ENCODE peak calls at places on chromosomes 16 and 17, in ten cellular contexts. One of them, this sample, is unnamed.

GRCh38 chr17:40432864-40433528 is 10.3 kb upstream of the IGFBP4 start:
- DNase-seq in AML-193: no peak
- DNase-seq in hippocampal formation: no peak
- DNase-seq in activated CD8-positive, alpha-beta T cell treated with anti-CD3 and anti-CD28 coated beads, Interleukin-2, amount 10 ng/mL, durations not matched to agents 7 days and 5 days: no peak
- DNase-seq in SW480: no peak
- DNase-seq in T-cell: no peak
- DNase-seq in IMR-90: peak
- DNase-seq in anterior cingulate cortex: no peak
- DNase-seq in endothelial cell: no peak
- DNase-seq in stimulated activated CD4-positive, alpha-beta T cell treated with anti-CD3 and anti-CD28 coated beads, Interleukin-4, amount 100 ng/mL, for 48 hours: no peak
- DNase-seq in this sample: no peak

GRCh38 chr17:35257080-35257701 is 14.3 kb downstream of the SLFN5 start:
- DNase-seq in AML-193: no peak
- DNase-seq in hippocampal formation: no peak
- DNase-seq in activated CD8-positive, alpha-beta T cell treated with anti-CD3 and anti-CD28 coated beads, Interleukin-2, amount 10 ng/mL, durations not matched to agents 7 days and 5 days: no peak
- DNase-seq in SW480: peak
- DNase-seq in T-cell: no peak
- DNase-seq in IMR-90: peak
- DNase-seq in anterior cingulate cortex: no peak
- DNase-seq in endothelial cell: no peak
- DNase-seq in stimulated activated CD4-positive, alpha-beta T cell treated with anti-CD3 and anti-CD28 coated beads, Interleukin-4, amount 100 ng/mL, for 48 hours: no peak
- DNase-seq in this sample: no peak

GRCh38 chr17:49362723-49363117 is 670 bp upstream of the ZNF652 start:
- DNase-seq in AML-193: no peak
- DNase-seq in hippocampal formation: no peak
- DNase-seq in activated CD8-positive, alpha-beta T cell treated with anti-CD3 and anti-CD28 coated beads, Interleukin-2, amount 10 ng/mL, durations not matched to agents 7 days and 5 days: no peak
- DNase-seq in SW480: no peak
- DNase-seq in T-cell: no peak
- DNase-seq in IMR-90: no peak
- DNase-seq in anterior cingulate cortex: no peak
- DNase-seq in endothelial cell: no peak
- DNase-seq in stimulated activated CD4-positive, alpha-beta T cell treated with anti-CD3 and anti-CD28 coated beads, Interleukin-4, amount 100 ng/mL, for 48 hours: no peak
- DNase-seq in this sample: peak

GRCh38 chr17:14813649-14814048 is 451.5 kb downstream of the PMP22 start:
- DNase-seq in AML-193: no peak
- DNase-seq in hippocampal formation: no peak
- DNase-seq in activated CD8-positive, alpha-beta T cell treated with anti-CD3 and anti-CD28 coated beads, Interleukin-2, amount 10 ng/mL, durations not matched to agents 7 days and 5 days: peak
- DNase-seq in SW480: peak
- DNase-seq in T-cell: peak
- DNase-seq in IMR-90: no peak
- DNase-seq in anterior cingulate cortex: no peak
- DNase-seq in endothelial cell: peak
- DNase-seq in stimulated activated CD4-positive, alpha-beta T cell treated with anti-CD3 and anti-CD28 coated beads, Interleukin-4, amount 100 ng/mL, for 48 hours: no peak
- DNase-seq in this sample: peak

GRCh38 chr16:75818491-75818890 is 92.2 kb upstream of the CPHXL start:
- DNase-seq in AML-193: no peak
- DNase-seq in hippocampal formation: no peak
- DNase-seq in activated CD8-positive, alpha-beta T cell treated with anti-CD3 and anti-CD28 coated beads, Interleukin-2, amount 10 ng/mL, durations not matched to agents 7 days and 5 days: no peak
- DNase-seq in SW480: no peak
- DNase-seq in T-cell: no peak
- DNase-seq in IMR-90: no peak
- DNase-seq in anterior cingulate cortex: no peak
- DNase-seq in endothelial cell: no peak
- DNase-seq in stimulated activated CD4-positive, alpha-beta T cell treated with anti-CD3 and anti-CD28 coated beads, Interleukin-4, amount 100 ng/mL, for 48 hours: no peak
- DNase-seq in this sample: no peak

GRCh38 chr17:74351552-74352210 is 10.0 kb downstream of the BTBD17 start:
- DNase-seq in AML-193: no peak
- DNase-seq in hippocampal formation: no peak
- DNase-seq in activated CD8-positive, alpha-beta T cell treated with anti-CD3 and anti-CD28 coated beads, Interleukin-2, amount 10 ng/mL, durations not matched to agents 7 days and 5 days: no peak
- DNase-seq in SW480: no peak
- DNase-seq in T-cell: no peak
- DNase-seq in IMR-90: no peak
- DNase-seq in anterior cingulate cortex: no peak
- DNase-seq in endothelial cell: peak
- DNase-seq in stimulated activated CD4-positive, alpha-beta T cell treated with anti-CD3 and anti-CD28 coated beads, Interleukin-4, amount 100 ng/mL, for 48 hours: no peak
- DNase-seq in this sample: no peak

GRCh38 chr16:2852003-2852730 is 5.8 kb downstream of the PRSS22 start:
- DNase-seq in AML-193: no peak
- DNase-seq in hippocampal formation: no peak
- DNase-seq in activated CD8-positive, alpha-beta T cell treated with anti-CD3 and anti-CD28 coated beads, Interleukin-2, amount 10 ng/mL, durations not matched to agents 7 days and 5 days: no peak
- DNase-seq in SW480: no peak
- DNase-seq in T-cell: no peak
- DNase-seq in IMR-90: no peak
- DNase-seq in anterior cingulate cortex: no peak
- DNase-seq in endothelial cell: no peak
- DNase-seq in stimulated activated CD4-positive, alpha-beta T cell treated with anti-CD3 and anti-CD28 coated beads, Interleukin-4, amount 100 ng/mL, for 48 hours: no peak
- DNase-seq in this sample: no peak

GRCh38 chr17:78365561-78366108 is 5.8 kb upstream of the SOCS3 start:
- DNase-seq in AML-193: no peak
- DNase-seq in hippocampal formation: no peak
- DNase-seq in activated CD8-positive, alpha-beta T cell treated with anti-CD3 and anti-CD28 coated beads, Interleukin-2, amount 10 ng/mL, durations not matched to agents 7 days and 5 days: no peak
- DNase-seq in SW480: peak
- DNase-seq in T-cell: no peak
- DNase-seq in IMR-90: no peak
- DNase-seq in anterior cingulate cortex: no peak
- DNase-seq in endothelial cell: peak
- DNase-seq in stimulated activated CD4-positive, alpha-beta T cell treated with anti-CD3 and anti-CD28 coated beads, Interleukin-4, amount 100 ng/mL, for 48 hours: no peak
- DNase-seq in this sample: no peak

GRCh38 chr16:3143598-3144330 is 8.9 kb downstream of the ZNF213 start:
- DNase-seq in AML-193: no peak
- DNase-seq in hippocampal formation: no peak
- DNase-seq in activated CD8-positive, alpha-beta T cell treated with anti-CD3 and anti-CD28 coated beads, Interleukin-2, amount 10 ng/mL, durations not matched to agents 7 days and 5 days: no peak
- DNase-seq in SW480: no peak
- DNase-seq in T-cell: no peak
- DNase-seq in IMR-90: no peak
- DNase-seq in anterior cingulate cortex: no peak
- DNase-seq in endothelial cell: no peak
- DNase-seq in stimulated activated CD4-positive, alpha-beta T cell treated with anti-CD3 and anti-CD28 coated beads, Interleukin-4, amount 100 ng/mL, for 48 hours: no peak
- DNase-seq in this sample: peak

GRCh38 chr17:69654981-69655581 is 240.6 kb downstream of the MAP2K6 start:
- DNase-seq in AML-193: no peak
- DNase-seq in hippocampal formation: no peak
- DNase-seq in activated CD8-positive, alpha-beta T cell treated with anti-CD3 and anti-CD28 coated beads, Interleukin-2, amount 10 ng/mL, durations not matched to agents 7 days and 5 days: no peak
- DNase-seq in SW480: peak
- DNase-seq in T-cell: no peak
- DNase-seq in IMR-90: peak
- DNase-seq in anterior cingulate cortex: no peak
- DNase-seq in endothelial cell: no peak
- DNase-seq in stimulated activated CD4-positive, alpha-beta T cell treated with anti-CD3 and anti-CD28 coated beads, Interleukin-4, amount 100 ng/mL, for 48 hours: no peak
- DNase-seq in this sample: no peak

GRCh38 chr17:77501751-77502625 is 361.2 kb downstream of the SEC14L1 start:
- DNase-seq in AML-193: no peak
- DNase-seq in hippocampal formation: no peak
- DNase-seq in activated CD8-positive, alpha-beta T cell treated with anti-CD3 and anti-CD28 coated beads, Interleukin-2, amount 10 ng/mL, durations not matched to agents 7 days and 5 days: no peak
- DNase-seq in SW480: no peak
- DNase-seq in T-cell: no peak
- DNase-seq in IMR-90: no peak
- DNase-seq in anterior cingulate cortex: no peak
- DNase-seq in endothelial cell: no peak
- DNase-seq in stimulated activated CD4-positive, alpha-beta T cell treated with anti-CD3 and anti-CD28 coated beads, Interleukin-4, amount 100 ng/mL, for 48 hours: no peak
- DNase-seq in this sample: no peak

GRCh38 chr16:48413291-48413690 is 28.1 kb upstream of the SIAH1 start:
- DNase-seq in AML-193: no peak
- DNase-seq in hippocampal formation: no peak
- DNase-seq in activated CD8-positive, alpha-beta T cell treated with anti-CD3 and anti-CD28 coated beads, Interleukin-2, amount 10 ng/mL, durations not matched to agents 7 days and 5 days: no peak
- DNase-seq in SW480: no peak
- DNase-seq in T-cell: no peak
- DNase-seq in IMR-90: no peak
- DNase-seq in anterior cingulate cortex: no peak
- DNase-seq in endothelial cell: no peak
- DNase-seq in stimulated activated CD4-positive, alpha-beta T cell treated with anti-CD3 and anti-CD28 coated beads, Interleukin-4, amount 100 ng/mL, for 48 hours: no peak
- DNase-seq in this sample: no peak

GRCh38 chr17:51322390-51323029 is 62.2 kb downstream of the UTP18 start:
- DNase-seq in AML-193: peak
- DNase-seq in hippocampal formation: peak
- DNase-seq in activated CD8-positive, alpha-beta T cell treated with anti-CD3 and anti-CD28 coated beads, Interleukin-2, amount 10 ng/mL, durations not matched to agents 7 days and 5 days: no peak
- DNase-seq in SW480: peak
- DNase-seq in T-cell: no peak
- DNase-seq in IMR-90: peak
- DNase-seq in anterior cingulate cortex: no peak
- DNase-seq in endothelial cell: no peak
- DNase-seq in stimulated activated CD4-positive, alpha-beta T cell treated with anti-CD3 and anti-CD28 coated beads, Interleukin-4, amount 100 ng/mL, for 48 hours: no peak
- DNase-seq in this sample: peak

GRCh38 chr16:11674818-11675560 is 6.7 kb downstream of the SNN start:
- DNase-seq in AML-193: no peak
- DNase-seq in hippocampal formation: no peak
- DNase-seq in activated CD8-positive, alpha-beta T cell treated with anti-CD3 and anti-CD28 coated beads, Interleukin-2, amount 10 ng/mL, durations not matched to agents 7 days and 5 days: no peak
- DNase-seq in SW480: no peak
- DNase-seq in T-cell: no peak
- DNase-seq in IMR-90: peak
- DNase-seq in anterior cingulate cortex: no peak
- DNase-seq in endothelial cell: no peak
- DNase-seq in stimulated activated CD4-positive, alpha-beta T cell treated with anti-CD3 and anti-CD28 coated beads, Interleukin-4, amount 100 ng/mL, for 48 hours: no peak
- DNase-seq in this sample: no peak

GRCh38 chr17:31902693-31903092 is 1.2 kb upstream of the UTP6 start:
- DNase-seq in AML-193: no peak
- DNase-seq in hippocampal formation: no peak
- DNase-seq in activated CD8-positive, alpha-beta T cell treated with anti-CD3 and anti-CD28 coated beads, Interleukin-2, amount 10 ng/mL, durations not matched to agents 7 days and 5 days: no peak
- DNase-seq in SW480: no peak
- DNase-seq in T-cell: no peak
- DNase-seq in IMR-90: no peak
- DNase-seq in anterior cingulate cortex: no peak
- DNase-seq in endothelial cell: no peak
- DNase-seq in stimulated activated CD4-positive, alpha-beta T cell treated with anti-CD3 and anti-CD28 coated beads, Interleukin-4, amount 100 ng/mL, for 48 hours: no peak
- DNase-seq in this sample: no peak

GRCh38 chr17:81254955-81255717 is 16.0 kb downstream of the NDUFAF8 start:
- DNase-seq in AML-193: no peak
- DNase-seq in hippocampal formation: peak
- DNase-seq in activated CD8-positive, alpha-beta T cell treated with anti-CD3 and anti-CD28 coated beads, Interleukin-2, amount 10 ng/mL, durations not matched to agents 7 days and 5 days: no peak
- DNase-seq in SW480: peak
- DNase-seq in T-cell: no peak
- DNase-seq in IMR-90: peak
- DNase-seq in anterior cingulate cortex: no peak
- DNase-seq in endothelial cell: peak
- DNase-seq in stimulated activated CD4-positive, alpha-beta T cell treated with anti-CD3 and anti-CD28 coated beads, Interleukin-4, amount 100 ng/mL, for 48 hours: no peak
- DNase-seq in this sample: peak

This sample was measured in HuH-7.5.